ENCODE peak calls at places on chromosome 2, in four cellular contexts. X is BE2C, T is cardiac muscle cell, Y is tibial nerve. R is an unnamed sample.

GRCh38 chr2:181105562-181105961 is 125.2 kb downstream of the UBE2E3 start:
- DNase-seq in X (no peak), T (no peak), Y (no peak), R (no peak)

GRCh38 chr2:216283038-216283900 is 89.0 kb downstream of the MARCHF4 start:
- DNase-seq in X (peak), T (no peak), Y (no peak), R (no peak)

GRCh38 chr2:239204143-239204875 is 196.5 kb downstream of the HDAC4 start:
- DNase-seq in X (no peak), T (no peak), Y (no peak), R (no peak)

GRCh38 chr2:156540706-156541105 is 104.5 kb downstream of the GPD2 start:
- DNase-seq in X (no peak), T (no peak), Y (no peak), R (no peak)

GRCh38 chr2:30217644-30218361 is 13.5 kb upstream of the LBH start:
- DNase-seq in X (no peak), T (no peak), Y (no peak), R (no peak)

GRCh38 chr2:42969231-42970150 is 177.1 kb upstream of the HAAO start:
- DNase-seq in X (no peak), T (peak), Y (no peak), R (peak)

GRCh38 chr2:37839991-37840390 is 85.1 kb upstream of the RMDN2 start:
- DNase-seq in X (no peak), T (no peak), Y (no peak), R (no peak)

GRCh38 chr2:142294225-142294624 is 163.4 kb upstream of the LRP1B start:
- DNase-seq in X (no peak), T (no peak), Y (no peak), R (no peak)

GRCh38 chr2:163210430-163210918 is 371.9 kb upstream of the KCNH7 start:
- DNase-seq in X (no peak), T (peak), Y (no peak), R (peak)

GRCh38 chr2:135662088-135662487 is 79.6 kb upstream of the UBXN4 start:
- DNase-seq in X (no peak), T (peak), Y (no peak), R (peak)

GRCh38 chr2:216665717-216666116 is 29.6 kb downstream of the IGFBP5 start:
- DNase-seq in X (peak), T (peak), Y (no peak), R (no peak)

GRCh38 chr2:168633200-168633599 is 169.2 kb upstream of the NOSTRIN start:
- DNase-seq in X (no peak), T (peak), Y (no peak), R (peak)

GRCh38 chr2:41785623-41786022 is 262.2 kb upstream of the PKDCC start:
- DNase-seq in X (no peak), T (no peak), Y (no peak), R (no peak)

GRCh38 chr2:202019689-202020450 is 13.8 kb upstream of the FZD7 start:
- DNase-seq in X (peak), T (peak), Y (no peak), R (no peak)

GRCh38 chr2:125581561-125581960 is 1074.4 kb upstream of the GYPC start:
- DNase-seq in X (no peak), T (no peak), Y (no peak), R (no peak)

DNA sequence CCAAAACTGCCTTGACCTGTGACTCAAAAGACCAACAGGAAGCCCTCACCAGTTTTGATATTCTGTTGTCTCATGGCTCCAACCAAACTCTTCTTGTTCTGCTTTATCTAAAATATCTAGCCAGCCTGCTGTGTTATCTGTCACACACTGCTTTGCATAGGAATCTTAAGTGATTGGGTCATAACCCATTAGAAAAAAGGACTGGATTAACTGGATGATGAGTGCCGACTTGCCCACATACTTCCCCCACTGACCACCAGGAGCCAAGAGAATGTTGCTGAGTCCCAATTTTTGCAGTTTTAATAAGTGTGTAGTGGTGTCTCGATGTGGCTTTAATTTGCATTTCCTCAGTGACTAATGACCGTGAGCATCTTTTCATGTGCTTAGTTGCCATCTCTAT is 6.5 kb downstream of the MOGAT1 start:
- DNase-seq in X (no peak), T (no peak), Y (no peak), R (no peak)
- TF ChIP-seq CTCF in X (peak), T (no peak), Y (no peak), R (no peak)

GRCh38 chr2:10939058-10939457 is 27.3 kb downstream of the KCNF1 start:
- DNase-seq in X (no peak), T (no peak), Y (no peak), R (no peak)
- H3K4me3 ChIP-seq in X (no peak), T (no peak), Y (no peak), R (no peak)

DNA sequence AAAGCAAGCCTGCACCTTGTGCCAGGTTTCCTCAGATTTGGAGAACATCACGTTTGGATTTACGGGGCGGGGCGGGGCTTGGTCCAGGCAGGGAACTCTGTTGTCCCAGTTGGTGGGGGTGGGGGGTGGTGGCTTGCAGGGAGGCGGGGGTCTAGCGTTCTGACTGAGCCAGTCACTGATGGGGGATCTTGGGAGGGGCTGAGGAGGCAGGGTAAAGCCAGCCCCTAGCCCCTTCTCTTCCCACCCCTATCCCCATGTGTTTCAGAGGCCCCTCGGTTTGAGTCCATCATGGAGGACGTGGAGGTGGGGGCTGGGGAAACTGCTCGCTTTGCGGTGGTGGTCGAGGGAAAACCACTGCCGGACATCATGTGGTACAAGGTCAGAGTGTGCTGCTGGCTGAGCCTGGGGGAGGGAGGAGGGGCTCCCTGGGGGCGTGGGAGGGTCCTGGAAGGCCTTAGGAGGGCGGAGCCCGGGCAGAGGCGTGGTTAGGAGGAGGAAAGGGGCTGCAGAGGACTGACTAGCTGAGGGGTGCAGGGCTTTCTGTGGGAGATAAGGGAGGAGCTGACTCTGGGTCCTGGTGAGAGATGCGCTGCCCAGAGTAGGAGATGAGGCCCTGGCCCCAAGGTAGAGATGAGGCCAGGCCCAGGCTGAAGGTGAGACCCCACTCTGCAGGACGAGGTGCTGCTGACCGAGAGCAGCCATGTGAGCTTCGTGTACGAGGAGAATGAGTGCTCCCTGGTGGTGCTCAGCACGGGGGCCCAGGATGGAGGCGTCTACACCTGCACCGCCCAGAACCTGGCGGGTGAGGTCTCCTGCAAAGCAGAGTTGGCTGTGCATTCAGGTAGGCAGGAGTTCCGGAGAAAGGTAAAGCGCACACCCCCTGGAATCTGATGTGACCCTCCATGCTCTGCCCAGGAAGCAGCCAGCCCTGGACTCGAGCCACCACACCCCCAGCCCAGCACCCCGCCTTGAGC is 21.8 kb upstream of the GMPPA start:
- DNase-seq in X (peak), T (no peak), Y (no peak), R (no peak)
- TF ChIP-seq CTCF in X (no peak), T (no peak), Y (no peak), R (no peak)

DNA sequence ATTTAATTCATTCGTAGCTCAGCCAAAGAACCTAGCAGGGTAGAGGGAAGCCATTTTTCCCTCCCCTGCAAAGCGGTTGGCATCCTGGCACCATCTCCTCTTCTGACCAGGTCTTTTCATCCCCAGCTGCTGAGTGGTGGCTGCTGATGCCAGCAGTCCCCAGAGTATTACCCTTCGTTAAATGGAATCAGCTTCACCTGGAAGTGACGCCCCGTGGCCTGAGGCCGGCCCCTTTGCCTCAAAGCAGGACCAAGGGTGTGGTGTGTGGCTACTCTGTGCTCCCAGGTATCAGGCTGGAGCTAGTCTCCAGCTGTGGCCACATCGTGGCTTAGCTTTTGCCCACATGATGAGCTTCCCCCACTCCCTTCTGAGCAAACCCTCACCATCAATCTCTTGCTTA is 12.3 kb upstream of the SP100 start:
- DNase-seq in X (no peak), T (no peak), Y (no peak), R (no peak)
- H3K4me3 ChIP-seq in X (no peak), T (no peak), Y (no peak), R (no peak)

GRCh38 chr2:160506371-160507045 is 12.9 kb upstream of the RBMS1 start:
- DNase-seq in X (no peak), T (no peak), Y (no peak), R (no peak)
- TF ChIP-seq CTCF in X (no peak), T (no peak), Y (no peak), R (no peak)

DNA sequence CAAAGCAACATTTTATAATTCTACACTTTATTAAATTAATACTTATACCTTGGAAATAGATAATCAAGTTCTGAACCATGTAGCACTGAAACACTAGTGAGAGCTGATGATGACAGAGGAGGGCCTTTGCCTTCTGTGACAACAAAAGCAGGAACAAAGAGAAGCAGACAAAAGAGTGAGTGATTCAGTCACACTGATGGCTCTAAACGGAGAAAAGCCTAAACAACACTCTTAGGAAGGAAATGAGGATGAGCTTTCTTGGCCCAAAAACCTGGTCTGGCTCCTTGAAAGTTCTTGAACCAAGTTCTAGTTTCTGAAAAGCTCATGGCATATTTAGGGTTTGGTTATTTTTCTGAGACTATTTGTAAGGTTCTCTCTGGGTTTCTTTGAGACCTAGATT is 271.9 kb downstream of the DPP10 start:
- DNase-seq in X (no peak), T (no peak), Y (no peak), R (no peak)
- H3K4me3 ChIP-seq in X (no peak), T (no peak), Y (no peak), R (no peak)

DNA sequence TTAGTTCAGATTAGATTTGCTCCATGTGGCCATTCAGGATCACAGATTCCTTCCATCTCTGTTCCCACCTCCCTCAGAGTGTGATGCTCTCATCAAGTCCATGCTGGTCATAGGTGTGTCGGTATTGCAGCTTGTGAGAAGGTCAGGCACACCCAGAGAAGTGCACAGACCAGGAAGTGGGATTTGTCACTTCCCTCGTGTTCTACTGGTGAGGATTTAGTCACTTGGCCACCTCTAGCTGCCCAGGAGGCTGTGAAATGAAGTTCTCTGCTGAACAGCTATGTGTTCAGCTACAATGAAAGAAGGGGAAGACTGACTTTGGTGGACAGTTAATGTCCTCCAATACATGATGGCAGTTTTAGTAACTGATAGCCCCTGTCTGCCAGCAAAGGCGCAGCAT is 3.5 kb upstream of the LANCL1 start:
- DNase-seq in X (no peak), T (no peak), Y (no peak), R (no peak)
- TF ChIP-seq CTCF in X (no peak), T (no peak), Y (no peak), R (no peak)

GRCh38 chr2:101012706-101013181 is 10.7 kb downstream of the RPL31 start:
- DNase-seq in X (peak), T (peak), Y (no peak), R (peak)
- H3K4me3 ChIP-seq in X (no peak), T (no peak), Y (no peak), R (no peak)

DNA sequence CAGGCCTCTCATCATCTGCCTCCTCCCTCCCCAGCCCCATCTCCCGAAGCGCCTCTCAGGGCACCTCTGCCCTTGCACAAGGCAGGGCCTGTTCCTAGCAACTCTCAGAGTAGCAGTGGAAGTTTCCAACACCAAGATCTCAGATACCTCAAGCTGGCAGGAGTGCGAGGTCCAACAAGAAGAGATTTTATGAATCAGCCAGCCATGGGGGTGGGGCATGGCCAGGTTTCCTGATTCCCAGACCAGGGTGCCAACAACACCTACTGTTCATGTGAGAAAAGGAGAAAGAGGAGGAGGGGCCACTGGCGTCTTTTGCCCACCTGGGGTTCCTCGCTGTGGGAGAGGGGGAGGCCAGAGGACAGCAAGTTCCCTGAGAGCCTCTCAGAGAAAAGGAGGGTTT is 6.6 kb upstream of the STEAP3 start:
- DNase-seq in X (no peak), T (no peak), Y (no peak), R (no peak)
- TF ChIP-seq CTCF in X (no peak), T (no peak), Y (no peak), R (no peak)